ENCODE peak calls at places on chromosomes 6 and 20, in four cellular contexts. One of them, this sample, is unnamed.

GRCh38 chr20:38458314-38458713 is 14.3 kb upstream of the RALGAPB start:
- DNase-seq in Peyer's patch: no peak
- DNase-seq in fibroblast of lung: no peak
- DNase-seq in nephron progenitor cell: no peak
- DNase-seq in this sample: no peak

GRCh38 chr6:72967329-72967728 is 258.0 kb downstream of the KHDC1L start:
- DNase-seq in Peyer's patch: no peak
- DNase-seq in fibroblast of lung: no peak
- DNase-seq in nephron progenitor cell: no peak
- DNase-seq in this sample: no peak

GRCh38 chr6:139028242-139028657 is 295 bp upstream of the ABRACL start:
- DNase-seq in Peyer's patch: no peak
- DNase-seq in fibroblast of lung: no peak
- DNase-seq in nephron progenitor cell: no peak
- DNase-seq in this sample: peak; percentile 53

GRCh38 chr6:157519255-157520116 is 138.5 kb downstream of the ZDHHC14 start:
- DNase-seq in Peyer's patch: no peak
- DNase-seq in fibroblast of lung: no peak
- DNase-seq in nephron progenitor cell: no peak
- DNase-seq in this sample: no peak

GRCh38 chr6:118683881-118684872 is 32.8 kb upstream of the CEP85L start:
- DNase-seq in Peyer's patch: no peak
- DNase-seq in fibroblast of lung: no peak
- DNase-seq in nephron progenitor cell: no peak
- DNase-seq in this sample: no peak

GRCh38 chr6:47044418-47044817 is 2.3 kb upstream of the ADGRF1 start:
- DNase-seq in Peyer's patch: no peak
- DNase-seq in fibroblast of lung: peak; percentile 81
- DNase-seq in nephron progenitor cell: no peak
- DNase-seq in this sample: no peak

GRCh38 chr20:53579266-53579580 is 14.4 kb downstream of the ZNF217 start:
- DNase-seq in Peyer's patch: no peak
- DNase-seq in fibroblast of lung: no peak
- DNase-seq in nephron progenitor cell: no peak
- DNase-seq in this sample: no peak

GRCh38 chr6:91608428-91608827 is 1021.6 kb upstream of the MAP3K7 start:
- DNase-seq in Peyer's patch: no peak
- DNase-seq in fibroblast of lung: no peak
- DNase-seq in nephron progenitor cell: no peak
- DNase-seq in this sample: no peak

GRCh38 chr6:133701633-133702331 is 187.1 kb upstream of the TCF21 start:
- DNase-seq in Peyer's patch: no peak
- DNase-seq in fibroblast of lung: peak; percentile 39
- DNase-seq in nephron progenitor cell: no peak
- DNase-seq in this sample: peak; percentile 63

GRCh38 chr6:100181309-100181708 is 187.3 kb upstream of the MCHR2 start:
- DNase-seq in Peyer's patch: no peak
- DNase-seq in fibroblast of lung: no peak
- DNase-seq in nephron progenitor cell: no peak
- DNase-seq in this sample: no peak

GRCh38 chr6:98724537-98724936 is 109.8 kb upstream of the POU3F2 start:
- DNase-seq in Peyer's patch: no peak
- DNase-seq in fibroblast of lung: peak; percentile 71
- DNase-seq in nephron progenitor cell: no peak
- DNase-seq in this sample: no peak

GRCh38 chr20:31923388-31924271 is 28.2 kb downstream of the PDRG1 start:
- DNase-seq in Peyer's patch: no peak
- DNase-seq in fibroblast of lung: no peak
- DNase-seq in nephron progenitor cell: peak; percentile 27
- DNase-seq in this sample: no peak

GRCh38 chr6:28443112-28443773 is at the start of gene ZSCAN23:
- DNase-seq in Peyer's patch: peak; percentile 52
- DNase-seq in fibroblast of lung: peak; percentile 92
- DNase-seq in nephron progenitor cell: peak; percentile 77
- DNase-seq in this sample: peak; percentile 88

GRCh38 chr6:93751969-93752368 is 332.6 kb upstream of the EPHA7 start:
- DNase-seq in Peyer's patch: no peak
- DNase-seq in fibroblast of lung: peak; percentile 8
- DNase-seq in nephron progenitor cell: no peak
- DNase-seq in this sample: peak; percentile 1

GRCh38 chr20:43895235-43895634 is 19.4 kb upstream of the TOX2 start:
- DNase-seq in Peyer's patch: no peak
- DNase-seq in fibroblast of lung: peak; percentile 56
- DNase-seq in nephron progenitor cell: no peak
- DNase-seq in this sample: peak; percentile 96

GRCh38 chr6:169692516-169692915 is 9.3 kb downstream of the WDR27 start:
- DNase-seq in Peyer's patch: no peak
- DNase-seq in fibroblast of lung: peak; percentile 29
- DNase-seq in nephron progenitor cell: no peak
- DNase-seq in this sample: peak; percentile 51

GRCh38 chr6:164990901-164991300 is 318.5 kb downstream of the C6orf118 start:
- DNase-seq in Peyer's patch: no peak
- DNase-seq in fibroblast of lung: no peak
- DNase-seq in nephron progenitor cell: no peak
- DNase-seq in this sample: no peak

GRCh38 chr20:37305839-37306238 is 16.4 kb downstream of the MANBAL start:
- DNase-seq in Peyer's patch: no peak
- DNase-seq in fibroblast of lung: no peak
- DNase-seq in nephron progenitor cell: no peak
- DNase-seq in this sample: no peak

GRCh38 chr6:77893391-77893790 is 240.6 kb downstream of the MEI4 start:
- DNase-seq in Peyer's patch: no peak
- DNase-seq in fibroblast of lung: no peak
- DNase-seq in nephron progenitor cell: no peak
- DNase-seq in this sample: no peak

GRCh38 chr6:12012231-12012565 is at the start of gene HIVEP1:
- DNase-seq in Peyer's patch: peak; percentile 70
- DNase-seq in fibroblast of lung: no peak
- DNase-seq in nephron progenitor cell: peak; percentile 72
- DNase-seq in this sample: no peak

GRCh38 chr6:23533311-23533710 is 592.7 kb upstream of the NRSN1 start:
- DNase-seq in Peyer's patch: no peak
- DNase-seq in fibroblast of lung: no peak
- DNase-seq in nephron progenitor cell: no peak
- DNase-seq in this sample: peak; percentile 1

GRCh38 chr6:53168516-53169257 is 20.0 kb upstream of the GCM1 start:
- DNase-seq in Peyer's patch: no peak
- DNase-seq in fibroblast of lung: peak; percentile 90
- DNase-seq in nephron progenitor cell: no peak
- DNase-seq in this sample: peak; percentile 63

GRCh38 chr20:57212890-57213276 is 53.6 kb downstream of the BMP7 start:
- DNase-seq in Peyer's patch: no peak
- DNase-seq in fibroblast of lung: no peak
- DNase-seq in nephron progenitor cell: no peak
- DNase-seq in this sample: no peak

GRCh38 chr6:22294301-22294700 is 2.5 kb downstream of the PRL start:
- DNase-seq in Peyer's patch: no peak
- DNase-seq in fibroblast of lung: no peak
- DNase-seq in nephron progenitor cell: peak; percentile 4
- DNase-seq in this sample: no peak

GRCh38 chr6:109059591-109060021 is 35.0 kb downstream of the SESN1 start:
- DNase-seq in Peyer's patch: no peak
- DNase-seq in fibroblast of lung: peak; percentile 19
- DNase-seq in nephron progenitor cell: no peak
- DNase-seq in this sample: peak; percentile 66

GRCh38 chr20:33914871-33915270 is 78.8 kb upstream of the RALY start:
- DNase-seq in Peyer's patch: no peak
- DNase-seq in fibroblast of lung: peak; percentile 94
- DNase-seq in nephron progenitor cell: no peak
- DNase-seq in this sample: peak; percentile 43

GRCh38 chr6:155974359-155974758 is 518.7 kb upstream of the NOX3 start:
- DNase-seq in Peyer's patch: no peak
- DNase-seq in fibroblast of lung: no peak
- DNase-seq in nephron progenitor cell: no peak
- DNase-seq in this sample: no peak

GRCh38 chr6:94071835-94072234 is 652.5 kb upstream of the EPHA7 start:
- DNase-seq in Peyer's patch: no peak
- DNase-seq in fibroblast of lung: no peak
- DNase-seq in nephron progenitor cell: no peak
- DNase-seq in this sample: peak; percentile 18

GRCh38 chr6:39063520-39063919 is 14.9 kb downstream of the GLP1R start:
- DNase-seq in Peyer's patch: no peak
- DNase-seq in fibroblast of lung: no peak
- DNase-seq in nephron progenitor cell: no peak
- DNase-seq in this sample: no peak

GRCh38 chr6:41122373-41122772 is 31.8 kb downstream of the TREML1 start:
- DNase-seq in Peyer's patch: no peak
- DNase-seq in fibroblast of lung: peak; percentile 23
- DNase-seq in nephron progenitor cell: no peak
- DNase-seq in this sample: no peak

GRCh38 chr20:50196248-50196647 is 5.6 kb downstream of the CEBPB start:
- DNase-seq in Peyer's patch: no peak
- DNase-seq in fibroblast of lung: no peak
- DNase-seq in nephron progenitor cell: no peak
- DNase-seq in this sample: no peak

DNA sequence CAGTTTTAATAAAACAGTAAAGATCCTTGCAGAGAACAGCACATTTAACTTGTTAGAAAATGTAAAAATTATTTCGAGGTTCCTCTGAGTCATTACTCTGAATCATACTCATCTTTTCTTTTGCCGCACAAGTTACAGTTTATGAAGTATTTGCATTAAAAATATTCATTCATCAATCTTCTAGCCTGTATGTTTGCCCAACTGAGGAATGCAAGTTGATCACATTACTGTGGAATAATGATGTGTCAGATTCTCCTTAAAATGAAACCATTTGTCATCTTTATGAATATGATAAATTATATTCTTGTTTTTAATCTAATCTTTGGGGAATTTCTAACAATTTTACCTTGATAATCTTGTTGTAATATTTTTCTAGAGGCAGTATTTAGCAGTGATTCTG is 340.4 kb upstream of the OPRM1 start:
- DNase-seq in Peyer's patch: no peak
- DNase-seq in fibroblast of lung: no peak
- DNase-seq in nephron progenitor cell: no peak
- DNase-seq in this sample: no peak
- TF ChIP-seq CTCF in Peyer's patch: no peak
- TF ChIP-seq CTCF in fibroblast of lung: no peak
- TF ChIP-seq CTCF in nephron progenitor cell: no peak
- TF ChIP-seq CTCF in this sample: no peak

GRCh38 chr6:131807644-131808459 is at the start of gene ENPP1:
- DNase-seq in Peyer's patch: peak; percentile 83
- DNase-seq in fibroblast of lung: peak; percentile 69
- DNase-seq in nephron progenitor cell: peak; percentile 76
- DNase-seq in this sample: peak; percentile 48
- TF ChIP-seq CTCF in Peyer's patch: peak; percentile 6
- TF ChIP-seq CTCF in fibroblast of lung: no peak
- TF ChIP-seq CTCF in nephron progenitor cell: no peak
- TF ChIP-seq CTCF in this sample: peak; percentile 29

GRCh38 chr6:85136310-85136709 is 313.6 kb upstream of the NT5E start:
- DNase-seq in Peyer's patch: no peak
- DNase-seq in fibroblast of lung: no peak
- DNase-seq in nephron progenitor cell: no peak
- DNase-seq in this sample: no peak

GRCh38 chr6:85130743-85131142 is 319.1 kb upstream of the NT5E start:
- DNase-seq in Peyer's patch: no peak
- DNase-seq in fibroblast of lung: no peak
- DNase-seq in nephron progenitor cell: no peak
- DNase-seq in this sample: no peak

GRCh38 chr6:85129881-85130280 is 320.0 kb upstream of the NT5E start:
- DNase-seq in Peyer's patch: no peak
- DNase-seq in fibroblast of lung: no peak
- DNase-seq in nephron progenitor cell: no peak
- DNase-seq in this sample: peak; percentile 51

GRCh38 chr6:85132091-85132490 is 317.8 kb upstream of the NT5E start:
- DNase-seq in Peyer's patch: no peak
- DNase-seq in fibroblast of lung: no peak
- DNase-seq in nephron progenitor cell: no peak
- DNase-seq in this sample: no peak

DNA sequence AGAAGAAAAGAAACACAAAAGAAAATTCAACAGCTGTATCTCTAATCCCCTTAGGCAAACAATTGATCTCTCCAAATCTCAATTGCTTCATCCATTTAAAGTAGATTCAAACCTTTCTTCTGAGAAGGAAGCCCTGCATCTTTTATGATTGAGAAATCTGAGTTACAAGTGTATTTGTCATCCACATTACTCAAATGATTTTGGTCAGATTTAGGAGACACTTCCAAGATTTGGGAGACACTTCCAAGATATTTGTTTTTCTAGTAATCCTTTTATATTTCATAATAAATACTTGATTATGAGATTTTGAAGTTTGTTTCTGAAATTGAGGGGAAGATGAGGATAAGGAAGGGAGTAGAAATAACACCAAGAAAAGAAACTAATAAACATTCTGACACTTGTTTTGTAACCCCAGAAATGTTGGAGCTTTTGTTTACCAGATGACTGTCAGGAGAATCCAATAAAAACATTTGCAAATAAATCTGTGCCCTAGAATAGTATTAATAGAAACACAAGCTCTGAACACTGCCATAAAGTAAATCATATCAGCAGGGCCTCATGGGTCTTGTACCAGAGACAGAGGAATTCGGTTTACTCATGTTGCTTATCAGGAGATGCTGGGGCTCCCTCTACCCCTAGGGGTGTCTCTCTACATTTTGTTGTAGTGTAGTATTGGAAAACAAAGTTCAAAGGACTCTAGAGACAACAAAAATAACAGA is 314.3 kb upstream of the NT5E start:
- DNase-seq in Peyer's patch: no peak
- DNase-seq in fibroblast of lung: no peak
- DNase-seq in nephron progenitor cell: no peak
- DNase-seq in this sample: peak; percentile 71
- TF ChIP-seq CTCF in Peyer's patch: no peak
- TF ChIP-seq CTCF in fibroblast of lung: no peak
- TF ChIP-seq CTCF in nephron progenitor cell: no peak
- TF ChIP-seq CTCF in this sample: no peak

GRCh38 chr6:31079656-31080261 is 32.6 kb downstream of the C6orf15 start:
- DNase-seq in Peyer's patch: peak; percentile 58
- DNase-seq in fibroblast of lung: peak; percentile 50
- DNase-seq in nephron progenitor cell: peak; percentile 76
- DNase-seq in this sample: peak; percentile 71

GRCh38 chr6:31087494-31088089 is 24.8 kb downstream of the C6orf15 start:
- DNase-seq in Peyer's patch: peak; percentile 83
- DNase-seq in fibroblast of lung: peak; percentile 77
- DNase-seq in nephron progenitor cell: peak; percentile 91
- DNase-seq in this sample: peak; percentile 89

GRCh38 chr6:31086788-31087440 is 25.5 kb downstream of the C6orf15 start:
- DNase-seq in Peyer's patch: no peak
- DNase-seq in fibroblast of lung: peak; percentile 90
- DNase-seq in nephron progenitor cell: no peak
- DNase-seq in this sample: peak; percentile 75

GRCh38 chr6:31081872-31082271 is 30.5 kb downstream of the C6orf15 start:
- DNase-seq in Peyer's patch: no peak
- DNase-seq in fibroblast of lung: no peak
- DNase-seq in nephron progenitor cell: no peak
- DNase-seq in this sample: no peak

GRCh38 chr6:31083742-31084354 is 28.5 kb downstream of the C6orf15 start:
- DNase-seq in Peyer's patch: no peak
- DNase-seq in fibroblast of lung: peak; percentile 78
- DNase-seq in nephron progenitor cell: peak; percentile 65
- DNase-seq in this sample: peak; percentile 76
- TF ChIP-seq CTCF in Peyer's patch: peak; percentile 18
- TF ChIP-seq CTCF in fibroblast of lung: peak; percentile 22
- TF ChIP-seq CTCF in nephron progenitor cell: peak; percentile 54
- TF ChIP-seq CTCF in this sample: peak; percentile 62

This sample was measured in cardiac fibroblast.